ENCODE peak calls at places on chromosomes 12 and 14, in four cellular contexts. Y, R, G and U are unnamed samples.

GRCh38 chr14:104458845-104459244 is 120.7 kb upstream of the C14orf180 start:
- DNase-seq in Y (no peak), R (no peak), G (no peak), U (no peak)

GRCh38 chr12:54029529-54030441 is 1.5 kb downstream of the HOXC6 start:
- DNase-seq in Y (no peak), R (no peak), G (no peak), U (no peak)

GRCh38 chr14:104715871-104716270 is 8.2 kb upstream of the ADSS1 start:
- DNase-seq in Y (no peak), R (no peak), G (no peak), U (no peak)

GRCh38 chr14:64812412-64812811 is 67.3 kb downstream of the SPTB start:
- DNase-seq in Y (no peak), R (peak; percentile 71), G (no peak), U (no peak)

GRCh38 chr12:115528466-115528865 is 749.0 kb downstream of the MED13L start:
- DNase-seq in Y (no peak), R (no peak), G (no peak), U (peak; percentile 51)

GRCh38 chr12:3267690-3268089 is 190.5 kb downstream of the TSPAN9 start:
- DNase-seq in Y (no peak), R (no peak), G (no peak), U (no peak)

GRCh38 chr14:102873546-102874061 is 48.9 kb upstream of the AMN start:
- DNase-seq in Y (no peak), R (no peak), G (no peak), U (no peak)

GRCh38 chr14:104882991-104883660 is 18.1 kb downstream of the CEP170B start:
- DNase-seq in Y (no peak), R (peak; percentile 39), G (no peak), U (no peak)

GRCh38 chr14:82657186-82657675 is 1123.6 kb upstream of the SEL1L start:
- DNase-seq in Y (no peak), R (no peak), G (no peak), U (no peak)

GRCh38 chr12:2221030-2221621 is 168.3 kb downstream of the CACNA1C start:
- DNase-seq in Y (peak; percentile 91), R (no peak), G (no peak), U (no peak)

GRCh38 chr14:90159147-90159546 is 97.2 kb upstream of the PSMC1 start:
- DNase-seq in Y (no peak), R (no peak), G (no peak), U (no peak)

GRCh38 chr12:66170606-66171005 is 810 bp upstream of the TMBIM4 start:
- DNase-seq in Y (no peak), R (no peak), G (no peak), U (no peak)

GRCh38 chr14:54337314-54337713 is 59.5 kb upstream of the CDKN3 start:
- DNase-seq in Y (peak; percentile 62), R (no peak), G (no peak), U (no peak)

GRCh38 chr14:104894331-104895206 is 29.5 kb downstream of the CEP170B start:
- DNase-seq in Y (no peak), R (no peak), G (no peak), U (no peak)

GRCh38 chr12:1313906-1314305 is 280.5 kb downstream of the FBXL14 start:
- DNase-seq in Y (no peak), R (no peak), G (no peak), U (peak; percentile 48)

GRCh38 chr12:53232641-53233538 is 881 bp upstream of the RARG start:
- DNase-seq in Y (peak; percentile 76), R (peak; percentile 76), G (peak; percentile 21), U (peak; percentile 65)

GRCh38 chr12:103668520-103668919 is 81.4 kb downstream of the STAB2 start:
- DNase-seq in Y (no peak), R (no peak), G (no peak), U (no peak)

GRCh38 chr12:6370994-6371754 is 4.2 kb downstream of the SCNN1A start:
- DNase-seq in Y (peak; percentile 64), R (peak; percentile 66), G (peak; percentile 87), U (peak; percentile 63)

GRCh38 chr14:30214456-30215090 is 286.9 kb upstream of the PRKD1 start:
- DNase-seq in Y (peak; percentile 36), R (no peak), G (peak; percentile 70), U (peak; percentile 76)

GRCh38 chr14:106547735-106548550 is 1021.6 kb downstream of the TMEM121 start:
- DNase-seq in Y (no peak), R (no peak), G (no peak), U (no peak)

GRCh38 chr12:32053881-32054624 is 52.6 kb upstream of the BICD1 start:
- DNase-seq in Y (no peak), R (no peak), G (no peak), U (peak; percentile 21)

GRCh38 chr12:72017054-72017651 is 78.5 kb downstream of the TPH2 start:
- DNase-seq in Y (peak; percentile 95), R (peak; percentile 47), G (peak; percentile 60), U (peak; percentile 78)

GRCh38 chr12:113471619-113472171 is at the start of gene LHX5:
- DNase-seq in Y (peak; percentile 25), R (no peak), G (no peak), U (peak; percentile 28)

GRCh38 chr14:20971705-20972021 is 16.4 kb downstream of the RNASE2 start:
- DNase-seq in Y (no peak), R (no peak), G (no peak), U (no peak)

GRCh38 chr12:46219892-46220655 is 48.8 kb downstream of the SLC38A1 start:
- DNase-seq in Y (peak; percentile 33), R (no peak), G (peak; percentile 92), U (peak; percentile 88)

GRCh38 chr14:74712499-74713394 is at the start of the genes AREL1 and FCF1:
- DNase-seq in Y (peak; percentile 93), R (peak; percentile 79), G (peak; percentile 91), U (peak; percentile 90)

GRCh38 chr12:114976361-114976760 is 292.4 kb upstream of the TBX3 start:
- DNase-seq in Y (no peak), R (no peak), G (peak; percentile 6), U (peak; percentile 70)

GRCh38 chr14:105343194-105343593 is 28.6 kb downstream of the PACS2 start:
- DNase-seq in Y (no peak), R (no peak), G (no peak), U (no peak)

GRCh38 chr12:57094194-57095160 is 5.6 kb downstream of the NAB2 start:
- DNase-seq in Y (no peak), R (no peak), G (no peak), U (no peak)

GRCh38 chr12:130572553-130572952 is 143.5 kb downstream of the RIMBP2 start:
- DNase-seq in Y (no peak), R (no peak), G (no peak), U (no peak)

GRCh38 chr12:105706321-105706972 is 376.0 kb downstream of the C12orf75 start:
- DNase-seq in Y (peak; percentile 83), R (no peak), G (peak; percentile 86), U (peak; percentile 80)

GRCh38 chr12:20270557-20270956 is 97.8 kb upstream of the PDE3A start:
- DNase-seq in Y (no peak), R (no peak), G (no peak), U (no peak)

GRCh38 chr12:51683763-51684357 is 92.8 kb downstream of the SCN8A start:
- DNase-seq in Y (no peak), R (no peak), G (peak; percentile 75), U (peak; percentile 69)

GRCh38 chr12:49794021-49794420 is 34.2 kb downstream of the NCKAP5L start:
- DNase-seq in Y (no peak), R (no peak), G (no peak), U (no peak)

GRCh38 chr12:121980211-121980891 is 41.3 kb upstream of the BCL7A start:
- DNase-seq in Y (no peak), R (no peak), G (peak; percentile 28), U (peak; percentile 36)

GRCh38 chr12:51403159-51403558 is 12.0 kb upstream of the GALNT6 start:
- DNase-seq in Y (no peak), R (no peak), G (peak; percentile 62), U (no peak)

GRCh38 chr14:104794099-104794498 is 1.4 kb downstream of the AKT1 start:
- DNase-seq in Y (no peak), R (peak; percentile 77), G (peak; percentile 57), U (peak; percentile 78)

GRCh38 chr12:65643595-65644386 is 180.5 kb upstream of the HMGA2 start:
- DNase-seq in Y (peak; percentile 42), R (no peak), G (no peak), U (peak; percentile 33)